ENCODE peak calls at places on chromosomes 12 and 14, in nine cellular contexts. Q is fibroblast of lung; W is cardiac fibroblast; M is activated CD8-positive, alpha-beta T cell treated with anti-CD3 and anti-CD28 coated beads for 36 hours; J is AG04450; Z is stomach; R is progenitor cell of endocrine pancreas; V is MCF 10A; F is PC-3. G is an unnamed sample.

GRCh38 chr14:80977103-80977728 is 21.8 kb downstream of the TSHR start:
- DNase-seq in Q (no peak), W (no peak), M (no peak), J (no peak), Z (no peak), R (no peak), V (no peak), F (no peak), G (no peak)

GRCh38 chr14:105529506-105530445 is 3.4 kb downstream of the TMEM121 start:
- DNase-seq in Q (no peak), W (no peak), M (peak), J (no peak), Z (peak), R (no peak), V (no peak), F (no peak), G (no peak)

GRCh38 chr12:131106542-131106941 is 152.8 kb downstream of the ADGRD1 start:
- DNase-seq in Q (no peak), W (no peak), M (no peak), J (no peak), Z (no peak), R (no peak), V (no peak), F (no peak), G (no peak)

GRCh38 chr14:24940213-24940783 is 109.6 kb downstream of the STXBP6 start:
- DNase-seq in Q (no peak), W (no peak), M (no peak), J (no peak), Z (no peak), R (no peak), V (no peak), F (no peak), G (no peak)

GRCh38 chr14:36835145-36835544 is 173.5 kb downstream of the PAX9 start:
- DNase-seq in Q (no peak), W (no peak), M (no peak), J (no peak), Z (no peak), R (no peak), V (no peak), F (no peak), G (no peak)

GRCh38 chr12:89259831-89260230 is 92.5 kb downstream of the DUSP6 start:
- DNase-seq in Q (no peak), W (peak), M (no peak), J (no peak), Z (no peak), R (no peak), V (no peak), F (peak), G (no peak)

GRCh38 chr12:46830731-46831334 is 5.0 kb upstream of the SLC38A4 start:
- DNase-seq in Q (peak), W (peak), M (peak), J (no peak), Z (no peak), R (no peak), V (no peak), F (no peak), G (no peak)

GRCh38 chr14:79825046-79825521 is 386.2 kb downstream of the DIO2 start:
- DNase-seq in Q (peak), W (peak), M (no peak), J (no peak), Z (no peak), R (no peak), V (peak), F (peak), G (no peak)

GRCh38 chr14:76019676-76020075 is 34.1 kb downstream of the IFT43 start:
- DNase-seq in Q (no peak), W (no peak), M (no peak), J (no peak), Z (no peak), R (no peak), V (no peak), F (peak), G (no peak)

GRCh38 chr12:4700621-4701026 is 19.6 kb upstream of the GALNT8 start:
- DNase-seq in Q (peak), W (peak), M (no peak), J (peak), Z (no peak), R (no peak), V (no peak), F (no peak), G (no peak)

GRCh38 chr12:49190317-49190716 is 1.4 kb upstream of the TUBA1A start:
- DNase-seq in Q (no peak), W (no peak), M (peak), J (no peak), Z (no peak), R (no peak), V (no peak), F (no peak), G (no peak)

GRCh38 chr12:2112401-2112800 is 59.6 kb downstream of the CACNA1C start:
- DNase-seq in Q (no peak), W (no peak), M (no peak), J (no peak), Z (no peak), R (no peak), V (no peak), F (no peak), G (no peak)

GRCh38 chr12:122870163-122870842 is 25.6 kb downstream of the VPS37B start:
- DNase-seq in Q (no peak), W (no peak), M (no peak), J (no peak), Z (peak), R (peak), V (no peak), F (no peak), G (no peak)

GRCh38 chr12:1993871-1994371 is 10.3 kb downstream of the DCP1B start:
- DNase-seq in Q (peak), W (peak), M (peak), J (peak), Z (no peak), R (no peak), V (peak), F (peak), G (no peak)

GRCh38 chr12:117101953-117102833 is 3.0 kb upstream of the TESC start:
- DNase-seq in Q (no peak), W (no peak), M (no peak), J (no peak), Z (no peak), R (no peak), V (no peak), F (no peak), G (no peak)

GRCh38 chr12:132422057-132423043 is 67.6 kb upstream of the FBRSL1 start:
- DNase-seq in Q (peak), W (no peak), M (no peak), J (no peak), Z (no peak), R (no peak), V (no peak), F (no peak), G (no peak)

GRCh38 chr12:164207-164606 is 49.8 kb downstream of the SLC6A12 start:
- DNase-seq in Q (no peak), W (no peak), M (no peak), J (no peak), Z (no peak), R (no peak), V (no peak), F (no peak), G (no peak)

GRCh38 chr12:54053625-54054441 is at the start of gene HOXC4:
- DNase-seq in Q (peak), W (no peak), M (peak), J (no peak), Z (peak), R (no peak), V (no peak), F (no peak), G (peak)

GRCh38 chr12:41917181-41917580 is 227.5 kb downstream of the GXYLT1 start:
- DNase-seq in Q (no peak), W (no peak), M (no peak), J (no peak), Z (no peak), R (no peak), V (no peak), F (no peak), G (no peak)

GRCh38 chr12:64680235-64680634 is 69.9 kb downstream of the RASSF3 start:
- DNase-seq in Q (no peak), W (no peak), M (no peak), J (no peak), Z (no peak), R (no peak), V (peak), F (peak), G (no peak)

GRCh38 chr12:29709056-29709455 is 74.7 kb downstream of the TMTC1 start:
- DNase-seq in Q (no peak), W (no peak), M (no peak), J (no peak), Z (no peak), R (no peak), V (no peak), F (no peak), G (no peak)

GRCh38 chr12:94730846-94731245 is 80.5 kb upstream of the TMCC3 start:
- DNase-seq in Q (no peak), W (no peak), M (no peak), J (no peak), Z (no peak), R (no peak), V (no peak), F (no peak), G (no peak)

GRCh38 chr14:104516906-104517305 is 62.7 kb upstream of the C14orf180 start:
- DNase-seq in Q (no peak), W (no peak), M (no peak), J (no peak), Z (no peak), R (no peak), V (no peak), F (no peak), G (no peak)

GRCh38 chr12:132537836-132538235 is 47.9 kb downstream of the FBRSL1 start:
- DNase-seq in Q (no peak), W (no peak), M (no peak), J (no peak), Z (no peak), R (no peak), V (no peak), F (no peak), G (no peak)

GRCh38 chr12:112018571-112019237 is 5.5 kb downstream of the ERP29 start:
- DNase-seq in Q (peak), W (peak), M (no peak), J (peak), Z (no peak), R (no peak), V (peak), F (peak), G (no peak)

GRCh38 chr12:45938566-45938965 is 51.8 kb downstream of the SCAF11 start:
- DNase-seq in Q (peak), W (no peak), M (no peak), J (no peak), Z (no peak), R (no peak), V (no peak), F (peak), G (no peak)

DNA sequence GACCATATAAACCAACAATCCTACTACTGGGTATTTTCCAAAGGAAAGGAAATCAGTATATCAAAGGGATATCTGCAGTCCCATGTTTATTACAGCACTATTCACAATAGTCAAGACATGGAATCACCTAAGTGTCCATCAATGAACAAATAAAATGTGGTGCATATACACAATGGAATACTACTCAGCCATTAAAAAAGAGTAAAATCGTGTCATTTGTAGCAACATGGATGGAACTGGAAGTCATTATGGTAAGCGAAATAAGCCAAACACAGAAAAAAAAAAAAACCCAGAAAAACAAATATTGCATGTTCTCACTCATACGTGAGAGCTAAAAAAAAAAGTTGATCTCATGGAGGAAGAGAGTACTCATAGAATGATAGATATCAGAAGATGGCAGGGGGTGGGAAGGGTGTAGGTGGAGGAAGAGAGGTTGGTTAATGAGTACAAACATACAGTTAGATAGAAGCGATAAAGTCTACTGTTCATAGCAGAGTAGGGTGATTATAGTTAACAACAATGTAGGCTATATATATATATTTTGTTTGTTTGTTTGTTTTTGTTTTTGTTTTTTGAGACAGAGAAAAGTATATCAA is 49.3 kb downstream of the BCAT1 start:
- DNase-seq in Q (no peak), W (no peak), M (peak), J (no peak), Z (no peak), R (no peak), V (no peak), F (no peak), G (no peak)
- TF ChIP-seq CTCF in Q (no peak), W (no peak), M (no peak), J (no peak), Z (no peak), R (no peak), V (no peak), F (no peak), G (no peak)

DNA sequence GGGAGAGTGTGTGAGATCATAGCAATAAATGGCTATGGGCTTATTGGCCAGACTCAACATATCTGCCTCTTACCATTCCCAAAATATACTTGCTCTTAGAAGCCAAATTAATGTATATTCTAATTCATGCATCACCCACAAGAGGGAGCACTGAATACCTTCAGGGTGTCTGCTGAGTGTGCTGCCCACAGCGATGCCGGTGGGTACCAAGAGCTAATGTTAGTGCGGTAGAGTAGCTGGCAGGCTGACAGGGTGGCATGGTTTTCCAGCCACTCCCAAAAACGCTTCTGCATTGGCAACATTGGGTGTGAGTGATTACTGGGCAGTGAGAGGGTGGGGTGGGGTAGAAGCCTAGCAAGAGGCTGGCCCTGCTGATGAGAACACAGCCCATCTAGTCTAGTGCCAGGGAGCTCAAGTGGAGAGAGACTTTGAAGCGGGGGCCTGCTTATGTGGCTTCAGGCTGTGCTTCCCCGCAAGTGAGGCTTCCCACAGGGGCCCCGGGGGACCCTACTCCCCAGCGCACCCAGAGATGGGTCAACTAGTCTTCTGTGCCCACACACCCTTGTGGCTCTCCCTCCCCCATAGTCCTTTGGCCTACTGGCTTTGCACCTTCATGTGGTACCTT is 9.2 kb upstream of the PLEKHD1 start:
- DNase-seq in Q (peak), W (peak), M (peak), J (no peak), Z (no peak), R (no peak), V (peak), F (peak), G (peak)
- TF ChIP-seq CTCF in Q (no peak), W (peak), M (peak), J (peak), Z (no peak), R (peak), V (peak), F (peak), G (peak)

GRCh38 chr12:81461163-81461562 is 298.0 kb downstream of the PPFIA2 start:
- DNase-seq in Q (no peak), W (no peak), M (no peak), J (no peak), Z (no peak), R (no peak), V (no peak), F (no peak), G (no peak)
- TF ChIP-seq CTCF in Q (no peak), W (no peak), M (no peak), J (no peak), Z (no peak), R (peak), V (no peak), F (peak), G (no peak)

DNA sequence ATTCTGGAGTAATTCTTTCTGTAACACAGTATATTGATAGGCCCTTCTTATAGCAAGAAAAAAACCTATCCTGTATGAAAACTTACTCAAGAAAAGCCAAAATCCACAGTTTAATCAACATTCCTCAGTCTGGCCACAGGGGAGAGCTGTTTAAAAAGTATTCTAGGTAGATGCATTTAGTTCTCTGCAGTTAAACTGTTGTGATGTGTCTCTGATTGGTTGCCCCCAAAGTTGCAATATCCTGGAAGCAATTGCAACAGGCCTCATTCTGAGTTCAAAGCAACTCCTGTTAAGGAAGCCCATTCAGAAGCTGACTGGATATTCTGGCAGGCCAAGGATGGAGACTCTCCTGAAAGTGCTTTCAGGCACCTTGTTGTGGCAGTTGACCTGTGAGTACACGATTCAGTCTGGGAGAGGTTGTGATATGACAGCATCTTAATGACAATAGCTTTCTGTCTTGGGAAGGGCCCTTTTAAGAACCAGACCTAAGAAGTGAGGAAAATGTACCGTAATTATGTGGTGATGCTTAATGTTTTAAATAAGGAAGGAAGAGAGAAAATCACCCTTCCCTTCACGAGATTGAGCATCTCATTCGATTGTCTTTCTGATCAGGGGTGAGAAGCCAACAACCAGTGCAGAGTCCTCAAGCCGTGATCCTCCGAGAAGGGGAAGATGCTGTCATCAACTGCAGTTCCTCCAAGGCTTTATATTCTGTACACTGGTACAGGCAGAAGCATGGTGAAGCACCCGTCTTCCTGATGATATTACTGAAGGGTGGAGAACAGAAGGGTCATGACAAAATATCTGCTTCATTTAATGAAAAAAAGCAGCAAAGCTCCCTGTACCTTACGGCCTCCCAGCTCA is 420.7 kb downstream of the DAD1 start:
- DNase-seq in Q (peak), W (no peak), M (no peak), J (no peak), Z (no peak), R (no peak), V (no peak), F (peak), G (no peak)
- TF ChIP-seq CTCF in Q (no peak), W (no peak), M (no peak), J (peak), Z (no peak), R (no peak), V (no peak), F (no peak), G (no peak)

DNA sequence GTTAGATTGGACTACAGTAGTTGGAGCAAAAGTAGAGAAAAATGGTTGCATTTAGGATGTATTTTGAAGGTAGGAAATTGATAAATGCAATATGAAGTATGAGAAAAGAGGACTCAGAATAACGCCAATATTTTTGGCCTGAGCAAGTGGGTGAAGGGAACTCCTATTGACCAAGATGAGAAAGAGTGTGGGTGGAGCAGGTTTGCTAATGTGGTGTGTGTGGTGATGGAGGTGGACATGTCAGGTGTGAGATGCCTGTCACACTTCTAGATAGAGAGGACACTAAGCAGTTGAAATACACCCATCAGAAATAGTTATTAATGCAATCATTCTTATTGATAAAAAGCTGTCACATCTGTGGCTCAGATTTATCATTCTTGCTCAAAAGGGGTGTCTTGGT is 7.3 kb downstream of the GUCY2C start:
- DNase-seq in Q (no peak), W (no peak), M (no peak), J (no peak), Z (no peak), R (no peak), V (no peak), F (no peak), G (no peak)
- TF ChIP-seq CTCF in Q (no peak), W (no peak), M (no peak), J (no peak), Z (no peak), R (no peak), V (no peak), F (no peak), G (no peak)

DNA sequence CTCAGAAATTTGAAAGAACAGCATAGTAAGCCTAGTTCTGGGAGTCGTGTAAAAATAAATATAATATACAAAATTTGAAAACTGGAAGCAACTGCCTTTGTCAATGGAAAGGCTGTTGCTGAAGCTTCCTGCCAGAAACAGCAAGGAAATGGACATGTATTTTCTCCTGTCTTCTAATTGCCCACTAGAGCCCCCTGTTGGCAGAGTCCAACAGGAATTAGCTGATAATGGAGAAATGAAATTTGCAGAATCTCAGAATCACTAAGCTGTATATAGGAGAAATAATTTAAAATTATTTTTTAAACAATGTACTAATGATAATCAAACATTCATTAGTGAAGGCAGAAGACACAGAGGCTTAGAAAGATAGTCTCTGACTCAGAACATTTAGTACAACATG is 414.8 kb downstream of the SLC6A15 start:
- DNase-seq in Q (peak), W (peak), M (peak), J (no peak), Z (no peak), R (no peak), V (peak), F (peak), G (no peak)
- TF ChIP-seq CTCF in Q (peak), W (no peak), M (peak), J (peak), Z (no peak), R (peak), V (peak), F (peak), G (peak)

DNA sequence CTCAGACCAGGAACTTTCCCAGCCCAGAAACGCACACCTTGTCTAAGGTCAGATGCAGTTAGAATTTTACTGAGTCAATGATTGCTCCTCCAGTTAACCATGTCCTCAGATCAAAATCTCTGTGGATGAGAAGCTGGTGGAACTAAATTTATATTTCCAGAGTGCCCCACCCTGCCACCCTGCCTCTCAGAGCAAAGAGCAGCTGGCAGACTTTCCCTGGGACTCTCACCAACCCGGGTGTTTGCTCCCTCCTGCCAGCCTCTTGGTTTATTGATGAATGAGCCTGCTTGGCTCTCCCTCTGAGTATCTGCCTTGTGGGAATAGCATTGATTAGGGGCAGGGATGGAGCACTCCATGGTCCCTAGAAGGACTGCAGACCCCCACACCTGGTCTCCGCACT is 5.9 kb upstream of the KRT1 start:
- DNase-seq in Q (no peak), W (no peak), M (no peak), J (no peak), Z (no peak), R (no peak), V (no peak), F (no peak), G (no peak)
- TF ChIP-seq CTCF in Q (no peak), W (no peak), M (no peak), J (no peak), Z (no peak), R (no peak), V (no peak), F (no peak), G (no peak)